ENCODE peak calls at places on chromosomes 7 and 10, in four cellular contexts. B is uterus, X is spleen, F is HepG2. L is an unnamed sample.

GRCh38 chr10:119494224-119495060 is 48.1 kb downstream of the RGS10 start:
- DNase-seq in B (no peak), X (no peak), F (no peak), L (no peak)

GRCh38 chr10:114374141-114374791 is 30.0 kb downstream of the AFAP1L2 start:
- DNase-seq in B (peak), X (no peak), F (no peak), L (no peak)

GRCh38 chr7:92904292-92905131 is 68.1 kb upstream of the CDK6 start:
- DNase-seq in B (no peak), X (peak), F (peak), L (peak)

GRCh38 chr7:152674860-152675760 is 831 bp downstream of the XRCC2 start:
- DNase-seq in B (no peak), X (no peak), F (peak), L (no peak)

GRCh38 chr10:62250594-62251198 is 17.9 kb downstream of the RTKN2 start:
- DNase-seq in B (no peak), X (no peak), F (peak), L (no peak)

GRCh38 chr10:72097448-72098300 is 9.3 kb upstream of the SPOCK2 start:
- DNase-seq in B (no peak), X (no peak), F (peak), L (peak)

GRCh38 chr10:8306685-8307364 is 252.3 kb downstream of the GATA3 start:
- DNase-seq in B (no peak), X (no peak), F (no peak), L (no peak)

GRCh38 chr10:116630020-116630419 is 9.3 kb downstream of the PNLIPRP2 start:
- DNase-seq in B (no peak), X (no peak), F (no peak), L (no peak)

GRCh38 chr10:6396652-6397051 is 183.4 kb downstream of the PRKCQ start:
- DNase-seq in B (no peak), X (no peak), F (no peak), L (no peak)

GRCh38 chr7:36010656-36011587 is 142.1 kb upstream of the EEPD1 start:
- DNase-seq in B (no peak), X (no peak), F (no peak), L (no peak)

GRCh38 chr7:150946826-150947750 is 31.0 kb downstream of the KCNH2 start:
- DNase-seq in B (no peak), X (peak), F (no peak), L (no peak)

GRCh38 chr7:158854681-158855081 is 1.7 kb upstream of the DYNC2I1 start:
- DNase-seq in B (no peak), X (no peak), F (no peak), L (no peak)

GRCh38 chr7:49320083-49320482 is 395.7 kb downstream of the CDC14C start:
- DNase-seq in B (no peak), X (no peak), F (no peak), L (no peak)

GRCh38 chr7:108630002-108630401 is 60.3 kb downstream of the DNAJB9 start:
- DNase-seq in B (no peak), X (no peak), F (no peak), L (no peak)

GRCh38 chr10:117370205-117370604 is 5.0 kb downstream of the PDZD8 start:
- DNase-seq in B (no peak), X (no peak), F (no peak), L (no peak)

GRCh38 chr7:83149466-83149865 is 13.2 kb downstream of the PCLO start:
- DNase-seq in B (no peak), X (no peak), F (no peak), L (no peak)

GRCh38 chr7:92685146-92686042 is 95.2 kb upstream of the FAM133B start:
- DNase-seq in B (no peak), X (no peak), F (no peak), L (no peak)

GRCh38 chr7:54788664-54789063 is 29.7 kb upstream of the SEC61G start:
- DNase-seq in B (no peak), X (no peak), F (peak), L (peak)

GRCh38 chr7:70574970-70575799 is 556.8 kb upstream of the GALNT17 start:
- DNase-seq in B (no peak), X (no peak), F (no peak), L (peak)

GRCh38 chr10:119996944-119997343 is 104.4 kb downstream of the SEC23IP start:
- DNase-seq in B (no peak), X (no peak), F (no peak), L (no peak)

GRCh38 chr10:1078668-1079067 is 22.5 kb downstream of the WDR37 start:
- DNase-seq in B (no peak), X (no peak), F (no peak), L (no peak)

GRCh38 chr10:4662576-4663161 is 163.3 kb upstream of the AKR1E2 start:
- DNase-seq in B (no peak), X (peak), F (no peak), L (no peak)

GRCh38 chr10:6221971-6222751 is 19.4 kb downstream of the PFKFB3 start:
- DNase-seq in B (no peak), X (no peak), F (peak), L (peak)

GRCh38 chr7:69403169-69403568 is 195.1 kb upstream of the AUTS2 start:
- DNase-seq in B (no peak), X (peak), F (no peak), L (no peak)

GRCh38 chr7:26659121-26659520 is 205.3 kb downstream of the SKAP2 start:
- DNase-seq in B (no peak), X (no peak), F (no peak), L (no peak)

GRCh38 chr7:1136841-1137516 is 23.0 kb downstream of the ZFAND2A start:
- DNase-seq in B (no peak), X (peak), F (peak), L (no peak)

GRCh38 chr7:7385421-7385820 is 150.3 kb downstream of the COL28A1 start:
- DNase-seq in B (no peak), X (no peak), F (no peak), L (no peak)

GRCh38 chr7:12456506-12456905 is 52.8 kb upstream of the VWDE start:
- DNase-seq in B (no peak), X (no peak), F (no peak), L (no peak)

GRCh38 chr10:19290770-19291169 is 242.2 kb downstream of the MALRD1 start:
- DNase-seq in B (no peak), X (no peak), F (no peak), L (no peak)

GRCh38 chr10:66180651-66181318 is 745.1 kb upstream of the LRRTM3 start:
- DNase-seq in B (no peak), X (no peak), F (peak), L (peak)

GRCh38 chr7:6096581-6096980 is 65.4 kb downstream of the ANKRD61 start:
- DNase-seq in B (no peak), X (no peak), F (no peak), L (no peak)

GRCh38 chr7:131371411-131371810 is 43.7 kb downstream of the MKLN1 start:
- DNase-seq in B (no peak), X (no peak), F (no peak), L (no peak)

GRCh38 chr10:3136763-3137611 is 35.6 kb downstream of the PITRM1 start:
- DNase-seq in B (peak), X (peak), F (no peak), L (no peak)

GRCh38 chr7:151175793-151176311 is 8.4 kb upstream of the GBX1 start:
- DNase-seq in B (no peak), X (no peak), F (no peak), L (no peak)

GRCh38 chr7:22350466-22351328 is 6.3 kb downstream of the RAPGEF5 start:
- DNase-seq in B (no peak), X (no peak), F (peak), L (no peak)

GRCh38 chr10:93357680-93358079 is 124.5 kb downstream of the MYOF start:
- DNase-seq in B (no peak), X (no peak), F (peak), L (no peak)

GRCh38 chr7:16446508-16446907 is 19.0 kb downstream of the SOSTDC1 start:
- DNase-seq in B (no peak), X (no peak), F (no peak), L (no peak)

GRCh38 chr10:97444212-97444611 is 1.6 kb downstream of the EXOSC1 start:
- DNase-seq in B (no peak), X (no peak), F (no peak), L (no peak)

GRCh38 chr10:97442277-97442676 is 3.5 kb downstream of the EXOSC1 start:
- DNase-seq in B (no peak), X (no peak), F (no peak), L (no peak)

GRCh38 chr10:97450828-97451227 is 4.9 kb downstream of the ZDHHC16 start:
- DNase-seq in B (no peak), X (no peak), F (no peak), L (no peak)

GRCh38 chr10:97445357-97445721 is 467 bp downstream of the EXOSC1 start:
- DNase-seq in B (no peak), X (no peak), F (no peak), L (no peak)

DNA sequence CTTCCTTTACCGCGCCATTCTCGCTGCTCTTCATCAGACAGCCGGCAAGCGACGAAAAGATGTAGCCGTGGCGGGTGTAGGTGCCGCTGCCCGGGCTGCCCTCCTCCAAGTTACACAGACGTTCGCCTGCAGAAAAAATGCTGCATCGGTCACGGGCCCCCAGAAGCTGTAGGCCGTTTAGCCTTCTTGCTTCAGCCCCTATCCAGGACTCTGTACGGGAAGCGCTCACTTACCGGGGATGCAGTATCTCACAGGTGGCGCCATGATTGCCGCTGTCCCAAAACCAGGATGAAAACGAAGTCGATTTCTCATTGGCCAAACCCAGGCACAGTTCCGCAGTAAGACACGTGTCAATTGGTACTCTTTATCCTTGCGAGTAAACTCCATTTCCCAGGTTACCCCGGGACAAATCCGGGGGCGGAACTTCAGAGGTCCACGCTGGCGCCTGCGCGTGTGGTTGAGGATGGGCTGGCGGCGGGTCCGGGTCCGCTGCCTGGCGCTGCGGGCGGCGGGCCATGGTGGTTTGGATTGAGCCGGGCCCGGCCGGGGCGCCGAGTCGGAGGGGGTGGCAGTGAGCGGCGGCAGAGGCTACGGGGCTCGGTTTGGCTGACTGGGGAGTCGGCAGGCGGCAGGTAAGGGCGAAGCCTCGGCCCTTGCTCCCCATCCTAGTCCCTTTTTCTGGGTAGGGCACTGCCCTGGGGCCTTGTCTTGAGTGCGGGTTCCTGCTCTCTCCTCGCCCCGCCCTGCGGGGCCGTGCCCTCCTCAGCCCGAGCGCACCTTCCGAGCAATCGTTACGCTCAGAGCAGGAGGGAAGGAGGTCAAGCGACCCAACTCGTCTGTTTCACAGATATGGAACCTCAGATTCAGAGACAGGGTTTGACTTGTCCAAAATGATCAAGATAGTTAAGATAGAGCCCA is at the start of the genes EXOSC1 and ZDHHC16:
- DNase-seq in B (peak), X (peak), F (peak), L (peak)
- TF ChIP-seq POLR2A in B (peak), X (no peak), F (peak), L (peak)

GRCh38 chr7:155547161-155547791 is 917 bp upstream of the CNPY1 start:
- DNase-seq in B (no peak), X (no peak), F (no peak), L (no peak)
- TF ChIP-seq POLR2A in B (no peak), X (no peak), F (no peak), L (no peak)

DNA sequence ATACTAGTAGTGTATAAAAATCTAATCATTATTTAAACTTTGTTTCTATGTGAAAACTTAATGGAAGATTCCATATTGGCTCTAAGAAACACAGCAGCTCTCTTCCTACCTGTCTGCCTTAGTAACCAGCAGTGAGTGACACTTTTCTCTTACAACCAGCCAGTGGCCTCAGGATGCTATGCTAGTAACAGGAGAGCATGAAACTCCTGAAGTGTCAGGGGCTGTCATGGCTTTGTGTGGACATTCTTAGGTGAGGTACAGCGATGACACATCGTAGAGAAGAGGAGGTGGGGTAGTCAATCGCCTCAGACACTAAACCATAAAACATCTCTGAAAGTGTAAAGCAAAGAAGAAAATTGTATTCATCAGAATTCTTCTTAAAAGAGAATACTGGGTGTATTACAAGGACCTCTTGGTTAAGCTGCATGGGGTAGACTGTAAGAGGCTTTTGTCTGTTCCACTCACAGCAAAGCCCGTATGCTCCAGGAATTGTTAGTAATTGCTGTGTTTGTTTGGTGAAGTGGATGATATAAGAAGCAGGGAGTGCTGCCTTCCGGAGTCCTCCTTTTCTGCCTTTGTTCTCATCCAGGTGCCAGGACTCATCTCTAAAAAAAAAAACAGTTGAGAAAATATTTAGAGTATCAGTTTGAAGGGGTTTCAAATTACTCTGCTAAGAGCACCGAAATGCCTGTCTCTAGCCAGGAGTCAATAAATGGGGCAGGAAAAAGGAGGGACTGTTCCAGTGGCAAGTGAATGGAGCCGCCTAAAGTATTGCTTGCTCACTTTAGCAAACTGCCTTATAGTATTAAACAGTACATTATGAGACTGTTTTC is 518.8 kb downstream of the CNTNAP2 start:
- DNase-seq in B (no peak), X (no peak), F (no peak), L (no peak)
- TF ChIP-seq POLR2A in B (no peak), X (no peak), F (no peak), L (no peak)

GRCh38 chr10:78277734-78278404 is 244.2 kb downstream of the RPS24 start:
- DNase-seq in B (peak), X (peak), F (no peak), L (peak)
- TF ChIP-seq POLR2A in B (no peak), X (no peak), F (no peak), L (no peak)

DNA sequence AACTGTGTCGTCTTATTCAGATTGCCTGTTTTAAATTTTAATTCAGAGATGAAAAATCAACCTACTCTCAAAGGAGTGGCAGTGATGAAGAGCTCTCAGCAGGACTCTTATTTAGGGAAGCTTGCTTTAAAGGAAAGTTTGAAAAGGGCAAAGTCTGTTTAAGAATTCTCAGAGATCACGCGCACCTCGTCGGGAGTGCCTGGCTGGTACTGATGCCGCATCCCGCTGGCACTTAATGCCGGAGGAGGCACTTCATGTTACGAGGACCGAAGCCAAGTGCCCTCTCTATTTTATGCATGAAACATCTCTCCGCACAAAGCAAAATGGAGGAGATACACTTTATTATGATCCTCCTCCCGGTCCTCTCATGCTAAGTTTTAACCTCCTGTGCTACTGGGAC is 71.1 kb upstream of the INSYN2A start:
- DNase-seq in B (no peak), X (no peak), F (no peak), L (no peak)
- TF ChIP-seq POLR2A in B (no peak), X (no peak), F (no peak), L (no peak)

GRCh38 chr10:15084502-15084922 is 4.1 kb downstream of the ACBD7 start:
- DNase-seq in B (peak), X (no peak), F (peak), L (peak)

GRCh38 chr10:15083674-15084501 is 4.7 kb downstream of the ACBD7 start:
- DNase-seq in B (no peak), X (no peak), F (no peak), L (peak)

GRCh38 chr10:15091418-15091817 is 2.8 kb upstream of the ACBD7 start:
- DNase-seq in B (no peak), X (no peak), F (no peak), L (no peak)

GRCh38 chr10:15092855-15093408 is 4.2 kb upstream of the RPP38 start:
- DNase-seq in B (no peak), X (no peak), F (no peak), L (no peak)

DNA sequence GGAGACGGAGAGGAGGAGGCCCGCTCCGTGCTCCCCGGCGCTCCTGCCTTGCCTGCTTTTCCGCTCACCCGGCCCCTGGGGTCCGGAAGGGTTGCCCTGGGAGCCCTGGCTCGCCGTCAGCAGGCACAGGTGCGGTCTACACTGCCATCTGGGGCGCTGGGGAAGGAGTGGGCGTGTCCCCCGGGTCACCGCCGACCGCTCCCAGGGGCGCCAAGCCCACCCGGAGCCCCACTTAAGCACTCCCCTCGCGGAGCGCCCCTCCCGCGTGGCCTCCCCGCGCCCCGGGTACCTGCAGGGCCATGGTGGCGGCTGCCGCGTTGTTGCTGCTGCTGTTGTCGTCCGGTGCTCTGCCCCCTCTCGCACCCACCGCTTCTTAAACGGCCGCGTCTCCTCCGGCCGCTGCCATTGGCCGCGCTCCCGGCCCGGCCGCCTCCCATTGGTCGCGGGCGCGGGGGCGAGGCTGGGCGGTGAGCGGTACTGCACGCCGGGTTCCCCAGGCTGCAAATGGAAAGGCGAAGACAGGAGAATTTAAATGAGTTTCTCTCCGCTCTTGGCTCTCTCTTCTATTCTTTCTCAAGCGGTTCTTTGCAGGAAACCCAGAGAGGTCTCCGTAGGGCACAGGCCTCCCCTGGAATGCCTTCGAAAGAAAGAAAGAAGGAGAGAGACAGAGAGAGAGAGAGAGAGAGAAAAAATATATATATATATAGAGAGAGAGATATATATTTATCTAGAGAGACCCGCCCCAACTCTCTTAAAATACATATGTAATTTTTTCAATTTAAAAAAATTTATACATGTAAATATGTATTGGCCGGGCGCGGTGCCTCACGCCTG is at the start of gene ACBD7:
- DNase-seq in B (peak), X (peak), F (peak), L (peak)
- TF ChIP-seq POLR2A in B (peak), X (no peak), F (peak), L (no peak)

L was measured in H54.